ENCODE peak calls at places on chromosomes 6 and 20, in eight cellular contexts. O is aorta, T is GM03348, G is NCI-H1048, B is NCI-H1092, N is A549, V is endothelial cell, R is RWPE1. K is an unnamed sample.

GRCh38 chr6:125834347-125834746 is 43.6 kb downstream of the NCOA7 start:
- DNase-seq in O (no peak), T (no peak), G (no peak), B (no peak), N (no peak), V (no peak), R (no peak), K (no peak)

GRCh38 chr6:165662041-165662491 is 975 bp downstream of the PDE10A start:
- DNase-seq in O (no peak), T (peak), G (no peak), B (peak), N (peak), V (peak), R (no peak), K (no peak)

GRCh38 chr6:9250852-9251251 is 815.5 kb upstream of the SLC35B3 start:
- DNase-seq in O (no peak), T (peak), G (peak), B (peak), N (no peak), V (peak), R (peak), K (no peak)

GRCh38 chr6:112362027-112362795 is 15.1 kb downstream of the RFPL4B start:
- DNase-seq in O (no peak), T (no peak), G (no peak), B (no peak), N (no peak), V (no peak), R (no peak), K (no peak)

GRCh38 chr6:77010931-77011542 is 452.3 kb downstream of the HTR1B start:
- DNase-seq in O (no peak), T (no peak), G (no peak), B (no peak), N (no peak), V (no peak), R (no peak), K (no peak)

GRCh38 chr20:32560989-32561830 is 23.9 kb downstream of the NOL4L start:
- DNase-seq in O (no peak), T (peak), G (no peak), B (peak), N (no peak), V (no peak), R (no peak), K (no peak)

GRCh38 chr6:157756708-157757429 is 66.2 kb upstream of the SNX9 start:
- DNase-seq in O (peak), T (peak), G (peak), B (peak), N (peak), V (peak), R (peak), K (peak)

GRCh38 chr20:23078351-23078993 is 7.7 kb downstream of the CD93 start:
- DNase-seq in O (no peak), T (no peak), G (no peak), B (no peak), N (no peak), V (no peak), R (no peak), K (no peak)

GRCh38 chr6:56708810-56709597 is 66.3 kb upstream of the DST start:
- DNase-seq in O (no peak), T (peak), G (no peak), B (no peak), N (no peak), V (no peak), R (peak), K (peak)

GRCh38 chr6:3228046-3228671 is 706 bp upstream of the TUBB2B start:
- DNase-seq in O (no peak), T (no peak), G (peak), B (peak), N (no peak), V (peak), R (no peak), K (no peak)

GRCh38 chr6:20811112-20811746 is 277.0 kb downstream of the CDKAL1 start:
- DNase-seq in O (no peak), T (peak), G (no peak), B (no peak), N (peak), V (peak), R (peak), K (no peak)

GRCh38 chr6:132814716-132815570 is 574 bp downstream of the RPS12 start:
- DNase-seq in O (no peak), T (no peak), G (no peak), B (no peak), N (no peak), V (no peak), R (no peak), K (no peak)

GRCh38 chr6:156780117-156780641 is 3.0 kb downstream of the ARID1B start:
- DNase-seq in O (no peak), T (peak), G (peak), B (peak), N (peak), V (no peak), R (peak), K (peak)

GRCh38 chr6:153096031-153096430 is 35.1 kb downstream of the RGS17 start:
- DNase-seq in O (no peak), T (no peak), G (no peak), B (no peak), N (no peak), V (no peak), R (no peak), K (no peak)